ENCODE peak calls at places on chromosomes 6 and 20, in eight cellular contexts. I is WTC11, B is NCI-H1092, D is H7, A is AG09319, P is neural crest cell, Z is H54, O is activated gamma-delta T cell. U is an unnamed sample.

GRCh38 chr20:137668-138131 is 4.7 kb upstream of the DEFB126 start:
- DNase-seq in I (peak), B (no peak), D (peak), A (no peak), P (no peak), Z (peak), O (no peak), U (peak)

GRCh38 chr6:68689910-68690309 is 54.8 kb downstream of the ADGRB3 start:
- DNase-seq in I (no peak), B (no peak), D (no peak), A (no peak), P (no peak), Z (no peak), O (no peak), U (no peak)

GRCh38 chr6:14693301-14694192 is 552.3 kb upstream of the JARID2 start:
- DNase-seq in I (no peak), B (no peak), D (no peak), A (no peak), P (no peak), Z (no peak), O (no peak), U (peak)

GRCh38 chr6:148548065-148548748 is 198.6 kb upstream of the UST start:
- DNase-seq in I (no peak), B (no peak), D (no peak), A (peak), P (no peak), Z (no peak), O (no peak), U (no peak)

GRCh38 chr20:62146019-62146755 is 2.6 kb downstream of the SS18L1 start:
- DNase-seq in I (no peak), B (no peak), D (no peak), A (no peak), P (no peak), Z (no peak), O (no peak), U (no peak)

GRCh38 chr6:115159733-115160132 is 816.9 kb upstream of the HS3ST5 start:
- DNase-seq in I (no peak), B (no peak), D (no peak), A (no peak), P (no peak), Z (no peak), O (no peak), U (no peak)

GRCh38 chr6:13760307-13760706 is 48.7 kb upstream of the RANBP9 start:
- DNase-seq in I (no peak), B (no peak), D (no peak), A (no peak), P (no peak), Z (no peak), O (no peak), U (no peak)

GRCh38 chr6:158168054-158168303 is at the start of gene SERAC1:
- DNase-seq in I (peak), B (no peak), D (peak), A (no peak), P (peak), Z (no peak), O (no peak), U (no peak)

GRCh38 chr6:17986656-17987575 is 519 bp downstream of the KIF13A start:
- DNase-seq in I (peak), B (no peak), D (peak), A (no peak), P (peak), Z (peak), O (no peak), U (peak)

GRCh38 chr6:125910518-125910917 is 46.1 kb upstream of the HINT3 start:
- DNase-seq in I (no peak), B (no peak), D (no peak), A (no peak), P (no peak), Z (no peak), O (no peak), U (no peak)

GRCh38 chr6:36670271-36670670 is 8.2 kb upstream of the CDKN1A start:
- DNase-seq in I (no peak), B (no peak), D (no peak), A (no peak), P (no peak), Z (no peak), O (no peak), U (no peak)

GRCh38 chr6:160417550-160417949 is 69.4 kb downstream of the SLC22A3 start:
- DNase-seq in I (no peak), B (no peak), D (no peak), A (no peak), P (no peak), Z (no peak), O (no peak), U (no peak)

GRCh38 chr20:17680128-17680835 is 1.8 kb downstream of the RRBP1 start:
- DNase-seq in I (no peak), B (no peak), D (no peak), A (no peak), P (peak), Z (peak), O (peak), U (peak)

GRCh38 chr6:107970255-107970654 is 12.2 kb upstream of the SEC63 start:
- DNase-seq in I (no peak), B (no peak), D (no peak), A (no peak), P (no peak), Z (no peak), O (no peak), U (no peak)

GRCh38 chr6:123570813-123571684 is 65.7 kb downstream of the TRDN start:
- DNase-seq in I (no peak), B (no peak), D (no peak), A (no peak), P (no peak), Z (no peak), O (no peak), U (no peak)

GRCh38 chr20:23415958-23416583 is 5.2 kb downstream of the NAPB start:
- DNase-seq in I (no peak), B (no peak), D (no peak), A (no peak), P (no peak), Z (no peak), O (no peak), U (no peak)

GRCh38 chr6:4637691-4638433 is 138.3 kb upstream of the CDYL start:
- DNase-seq in I (no peak), B (no peak), D (no peak), A (no peak), P (no peak), Z (peak), O (no peak), U (no peak)

GRCh38 chr20:48691523-48691922 is 136.3 kb downstream of the PREX1 start:
- DNase-seq in I (no peak), B (no peak), D (no peak), A (no peak), P (no peak), Z (no peak), O (no peak), U (no peak)

GRCh38 chr6:165049362-165049761 is 260.0 kb downstream of the C6orf118 start:
- DNase-seq in I (peak), B (peak), D (peak), A (no peak), P (peak), Z (no peak), O (no peak), U (peak)

GRCh38 chr20:36391456-36391855 is 85.3 kb downstream of the DLGAP4 start:
- DNase-seq in I (peak), B (no peak), D (peak), A (no peak), P (no peak), Z (no peak), O (no peak), U (peak)

GRCh38 chr6:151681426-151682059 is 125.9 kb upstream of the ESR1 start:
- DNase-seq in I (no peak), B (no peak), D (no peak), A (no peak), P (no peak), Z (no peak), O (no peak), U (no peak)

GRCh38 chr6:127972815-127973214 is 72.0 kb upstream of the THEMIS start:
- DNase-seq in I (no peak), B (no peak), D (no peak), A (no peak), P (no peak), Z (no peak), O (no peak), U (no peak)

GRCh38 chr20:15419856-15420255 is 1082.4 kb upstream of the FLRT3 start:
- DNase-seq in I (no peak), B (no peak), D (no peak), A (no peak), P (no peak), Z (no peak), O (no peak), U (no peak)

GRCh38 chr6:87905101-87905517 is 142.5 kb upstream of the SPACA1 start:
- DNase-seq in I (no peak), B (no peak), D (no peak), A (no peak), P (no peak), Z (no peak), O (no peak), U (no peak)

GRCh38 chr6:43803783-43804549 is 34.0 kb downstream of the VEGFA start:
- DNase-seq in I (no peak), B (no peak), D (no peak), A (no peak), P (no peak), Z (peak), O (no peak), U (no peak)

GRCh38 chr6:165987483-165988305 is 180.0 kb downstream of the TBXT start:
- DNase-seq in I (peak), B (peak), D (peak), A (peak), P (peak), Z (peak), O (no peak), U (peak)

GRCh38 chr6:168314948-168315347 is 4.6 kb downstream of the DACT2 start:
- DNase-seq in I (no peak), B (no peak), D (no peak), A (no peak), P (no peak), Z (no peak), O (no peak), U (no peak)

GRCh38 chr6:165055231-165055630 is 254.2 kb downstream of the C6orf118 start:
- DNase-seq in I (no peak), B (no peak), D (no peak), A (no peak), P (no peak), Z (no peak), O (no peak), U (no peak)

GRCh38 chr20:20317195-20318113 is 50.5 kb upstream of the INSM1 start:
- DNase-seq in I (no peak), B (peak), D (no peak), A (no peak), P (no peak), Z (no peak), O (no peak), U (no peak)

U was measured in GM23338.